ENCODE peak calls at places on chromosome 9, in six cellular contexts. One of them, this sample, is unnamed.

GRCh38 chr9:104074876-104075275 is 19.2 kb upstream of the SMC2 start:
- DNase-seq in HFF-Myc: no peak
- DNase-seq in head of caudate nucleus: no peak
- DNase-seq in left cardiac atrium: no peak
- DNase-seq in epithelial cell of proximal tubule: peak; percentile 59
- DNase-seq in T-cell: no peak
- DNase-seq in this sample: peak; percentile 48

GRCh38 chr9:69325409-69326212 is 596 bp downstream of the ENTREP1 start:
- DNase-seq in HFF-Myc: no peak
- DNase-seq in head of caudate nucleus: no peak
- DNase-seq in left cardiac atrium: peak; percentile 24
- DNase-seq in epithelial cell of proximal tubule: no peak
- DNase-seq in T-cell: no peak
- DNase-seq in this sample: no peak

GRCh38 chr9:69674741-69675438 is 2.7 kb upstream of the APBA1 start:
- DNase-seq in HFF-Myc: peak; percentile 87
- DNase-seq in head of caudate nucleus: no peak
- DNase-seq in left cardiac atrium: no peak
- DNase-seq in epithelial cell of proximal tubule: no peak
- DNase-seq in T-cell: no peak
- DNase-seq in this sample: peak; percentile 58

GRCh38 chr9:4167040-4167671 is 132.7 kb downstream of the GLIS3 start:
- DNase-seq in HFF-Myc: no peak
- DNase-seq in head of caudate nucleus: no peak
- DNase-seq in left cardiac atrium: no peak
- DNase-seq in epithelial cell of proximal tubule: no peak
- DNase-seq in T-cell: no peak
- DNase-seq in this sample: peak; percentile 34

GRCh38 chr9:12195456-12195855 is 497.7 kb upstream of the TYRP1 start:
- DNase-seq in HFF-Myc: no peak
- DNase-seq in head of caudate nucleus: no peak
- DNase-seq in left cardiac atrium: no peak
- DNase-seq in epithelial cell of proximal tubule: no peak
- DNase-seq in T-cell: no peak
- DNase-seq in this sample: no peak

GRCh38 chr9:134039386-134040175 is 14.3 kb downstream of the BRD3OS start:
- DNase-seq in HFF-Myc: no peak
- DNase-seq in head of caudate nucleus: no peak
- DNase-seq in left cardiac atrium: peak; percentile 15
- DNase-seq in epithelial cell of proximal tubule: no peak
- DNase-seq in T-cell: no peak
- DNase-seq in this sample: no peak

GRCh38 chr9:26264709-26265601 is 586.7 kb upstream of the TUSC1 start:
- DNase-seq in HFF-Myc: peak; percentile 58
- DNase-seq in head of caudate nucleus: no peak
- DNase-seq in left cardiac atrium: no peak
- DNase-seq in epithelial cell of proximal tubule: no peak
- DNase-seq in T-cell: no peak
- DNase-seq in this sample: peak; percentile 93

GRCh38 chr9:134178394-134178780 is 14.0 kb upstream of the RNU6ATAC start:
- DNase-seq in HFF-Myc: no peak
- DNase-seq in head of caudate nucleus: no peak
- DNase-seq in left cardiac atrium: no peak
- DNase-seq in epithelial cell of proximal tubule: no peak
- DNase-seq in T-cell: no peak
- DNase-seq in this sample: no peak

GRCh38 chr9:108511200-108511756 is 344.5 kb downstream of the ACTL7B start:
- DNase-seq in HFF-Myc: no peak
- DNase-seq in head of caudate nucleus: no peak
- DNase-seq in left cardiac atrium: no peak
- DNase-seq in epithelial cell of proximal tubule: no peak
- DNase-seq in T-cell: no peak
- DNase-seq in this sample: peak; percentile 67

GRCh38 chr9:34653131-34653530 is 1.1 kb downstream of the IL11RA start:
- DNase-seq in HFF-Myc: no peak
- DNase-seq in head of caudate nucleus: no peak
- DNase-seq in left cardiac atrium: no peak
- DNase-seq in epithelial cell of proximal tubule: no peak
- DNase-seq in T-cell: no peak
- DNase-seq in this sample: no peak

GRCh38 chr9:127977877-127978647 is 2.7 kb downstream of the EEIG1 start:
- DNase-seq in HFF-Myc: no peak
- DNase-seq in head of caudate nucleus: no peak
- DNase-seq in left cardiac atrium: peak; percentile 81
- DNase-seq in epithelial cell of proximal tubule: no peak
- DNase-seq in T-cell: no peak
- DNase-seq in this sample: no peak

GRCh38 chr9:129242191-129242953 is 64.3 kb upstream of the IER5L start:
- DNase-seq in HFF-Myc: no peak
- DNase-seq in head of caudate nucleus: no peak
- DNase-seq in left cardiac atrium: peak; percentile 22
- DNase-seq in epithelial cell of proximal tubule: no peak
- DNase-seq in T-cell: no peak
- DNase-seq in this sample: no peak

GRCh38 chr9:105146677-105147076 is 97.8 kb upstream of the SLC44A1 start:
- DNase-seq in HFF-Myc: no peak
- DNase-seq in head of caudate nucleus: peak; percentile 59
- DNase-seq in left cardiac atrium: no peak
- DNase-seq in epithelial cell of proximal tubule: no peak
- DNase-seq in T-cell: no peak
- DNase-seq in this sample: no peak

GRCh38 chr9:80410106-80410505 is 838.3 kb downstream of the TLE4 start:
- DNase-seq in HFF-Myc: no peak
- DNase-seq in head of caudate nucleus: peak; percentile 33
- DNase-seq in left cardiac atrium: no peak
- DNase-seq in epithelial cell of proximal tubule: peak; percentile 30
- DNase-seq in T-cell: no peak
- DNase-seq in this sample: no peak

GRCh38 chr9:88532320-88532719 is 2.7 kb upstream of the NXNL2 start:
- DNase-seq in HFF-Myc: no peak
- DNase-seq in head of caudate nucleus: no peak
- DNase-seq in left cardiac atrium: peak; percentile 68
- DNase-seq in epithelial cell of proximal tubule: peak; percentile 42
- DNase-seq in T-cell: no peak
- DNase-seq in this sample: no peak

GRCh38 chr9:106945727-106946690 is 83.0 kb downstream of the ZNF462 start:
- DNase-seq in HFF-Myc: peak; percentile 35
- DNase-seq in head of caudate nucleus: no peak
- DNase-seq in left cardiac atrium: no peak
- DNase-seq in epithelial cell of proximal tubule: no peak
- DNase-seq in T-cell: no peak
- DNase-seq in this sample: peak; percentile 21

GRCh38 chr9:129133067-129133466 is 21.9 kb downstream of the PTPA start:
- DNase-seq in HFF-Myc: no peak
- DNase-seq in head of caudate nucleus: no peak
- DNase-seq in left cardiac atrium: no peak
- DNase-seq in epithelial cell of proximal tubule: no peak
- DNase-seq in T-cell: no peak
- DNase-seq in this sample: no peak

GRCh38 chr9:137138701-137139467 is at the start of gene GRIN1:
- DNase-seq in HFF-Myc: no peak
- DNase-seq in head of caudate nucleus: peak; percentile 49
- DNase-seq in left cardiac atrium: peak; percentile 52
- DNase-seq in epithelial cell of proximal tubule: no peak
- DNase-seq in T-cell: no peak
- DNase-seq in this sample: no peak

GRCh38 chr9:129234491-129234890 is 56.4 kb upstream of the IER5L start:
- DNase-seq in HFF-Myc: no peak
- DNase-seq in head of caudate nucleus: no peak
- DNase-seq in left cardiac atrium: peak; percentile 15
- DNase-seq in epithelial cell of proximal tubule: no peak
- DNase-seq in T-cell: no peak
- DNase-seq in this sample: no peak

GRCh38 chr9:133759946-133760345 is 21.8 kb upstream of the SARDH start:
- DNase-seq in HFF-Myc: no peak
- DNase-seq in head of caudate nucleus: no peak
- DNase-seq in left cardiac atrium: peak; percentile 24
- DNase-seq in epithelial cell of proximal tubule: no peak
- DNase-seq in T-cell: no peak
- DNase-seq in this sample: no peak

GRCh38 chr9:131043097-131043496 is 34.1 kb downstream of the LAMC3 start:
- DNase-seq in HFF-Myc: no peak
- DNase-seq in head of caudate nucleus: no peak
- DNase-seq in left cardiac atrium: no peak
- DNase-seq in epithelial cell of proximal tubule: no peak
- DNase-seq in T-cell: no peak
- DNase-seq in this sample: no peak

GRCh38 chr9:2427016-2427891 is 194.3 kb upstream of the VLDLR start:
- DNase-seq in HFF-Myc: no peak
- DNase-seq in head of caudate nucleus: no peak
- DNase-seq in left cardiac atrium: peak; percentile 34
- DNase-seq in epithelial cell of proximal tubule: no peak
- DNase-seq in T-cell: no peak
- DNase-seq in this sample: no peak